ENCODE peak calls at places on chromosomes 13 and 19, in five cellular contexts. G is heart left ventricle, A is colonic mucosa, O is endothelial cell, C is glutamatergic neuron. D is an unnamed sample.
A peak's percentile ranks its signal among the peaks of the same experiment; 100 is the strongest.

GRCh38 chr19:35077411-35078223 is 36.1 kb downstream of the HPN start:
- DNase-seq in O (no peak), G (no peak), C (no peak), A (no peak), D (no peak)

GRCh38 chr13:50798923-50799322 is 44.6 kb downstream of the DLEU7 start:
- DNase-seq in A (no peak), O (no peak), G (no peak), C (no peak), D (no peak)

GRCh38 chr19:18657590-18658365 is 20.9 kb downstream of the KLHL26 start:
- DNase-seq in C (no peak), G (peak; percentile 85), A (no peak), O (no peak), D (peak; percentile 85)

GRCh38 chr19:40141546-40141945 is 49.7 kb upstream of the MAP3K10 start:
- DNase-seq in O (no peak), G (no peak), A (no peak), C (no peak), D (no peak)

GRCh38 chr19:38852231-38853044 is 2.7 kb upstream of the HNRNPL start:
- DNase-seq in O (peak; percentile 33), G (peak; percentile 72), C (peak; percentile 35), A (peak; percentile 75), D (no peak)

GRCh38 chr13:90757127-90757680 is 590.3 kb upstream of the MIR17HG start:
- DNase-seq in C (no peak), O (no peak), A (no peak), G (no peak), D (no peak)

GRCh38 chr13:114032121-114032799 is 58.4 kb upstream of the C13orf46 start:
- DNase-seq in G (peak; percentile 25), A (no peak), C (no peak), O (no peak), D (no peak)

GRCh38 chr13:111661052-111661451 is 340.6 kb downstream of the TEX29 start:
- DNase-seq in G (no peak), O (no peak), A (no peak), C (no peak), D (no peak)

GRCh38 chr19:36041831-36042230 is 9.2 kb upstream of the CLIP3 start:
- DNase-seq in O (no peak), G (no peak), C (no peak), A (no peak), D (no peak)

GRCh38 chr13:65600702-65601101 is 1629.4 kb downstream of the PCDH9 start:
- DNase-seq in O (no peak), C (no peak), G (no peak), A (no peak), D (no peak)

GRCh38 chr13:48571121-48571901 is 38.4 kb upstream of the RCBTB2 start:
- DNase-seq in G (no peak), C (no peak), O (no peak), A (no peak), D (no peak)

GRCh38 chr13:113666324-113666660 is 727 bp upstream of the GRK1 start:
- DNase-seq in A (no peak), O (no peak), G (peak; percentile 9), C (no peak), D (no peak)

GRCh38 chr13:76019421-76020044 is 383.4 kb downstream of the LMO7 start:
- DNase-seq in G (no peak), C (peak; percentile 76), O (peak; percentile 59), A (peak; percentile 23), D (no peak)

GRCh38 chr13:36912983-36913382 is 7.1 kb downstream of the SMAD9 start:
- DNase-seq in G (no peak), C (no peak), A (no peak), O (no peak), D (no peak)

GRCh38 chr13:101258071-101258470 is 158.2 kb downstream of the NALCN start:
- DNase-seq in G (no peak), A (no peak), C (peak; percentile 51), O (no peak), D (peak; percentile 42)

GRCh38 chr19:5308471-5309437 is 31.9 kb downstream of the PTPRS start:
- DNase-seq in C (no peak), G (no peak), A (peak; percentile 39), O (no peak), D (no peak)

GRCh38 chr13:51632643-51633357 is 48.5 kb downstream of the WDFY2 start:
- DNase-seq in O (peak; percentile 16), C (peak; percentile 43), G (no peak), A (no peak), D (no peak)

GRCh38 chr19:50509366-50509765 is 1.6 kb downstream of the JOSD2 start:
- DNase-seq in O (no peak), C (no peak), A (no peak), G (no peak), D (no peak)

GRCh38 chr19:35718345-35719041 is 690 bp downstream of the KMT2B start:
- DNase-seq in O (peak; percentile 45), A (peak; percentile 42), G (peak; percentile 57), C (peak; percentile 56), D (peak; percentile 71)

GRCh38 chr13:41523396-41523795 is 66.0 kb downstream of the RGCC start:
- DNase-seq in A (no peak), G (no peak), C (no peak), O (no peak), D (no peak)

GRCh38 chr19:36373638-36374156 is 5.3 kb downstream of the ZFP14 start:
- DNase-seq in C (no peak), A (no peak), G (no peak), O (no peak), D (no peak)

GRCh38 chr13:97257800-97258799 is 36.0 kb downstream of the MBNL2 start:
- DNase-seq in O (peak; percentile 56), G (peak; percentile 80), A (no peak), C (peak; percentile 30), D (peak; percentile 54)

GRCh38 chr13:98478134-98479129 is 98.5 kb downstream of the STK24 start:
- DNase-seq in G (no peak), C (no peak), A (no peak), O (peak; percentile 50), D (no peak)

GRCh38 chr19:7295912-7296486 is 1.8 kb upstream of the INSR start:
- DNase-seq in G (no peak), C (no peak), O (no peak), A (no peak), D (no peak)
- TF ChIP-seq CTCF in G (no peak), C (no peak), O (no peak), A (no peak), D (no peak)

DNA sequence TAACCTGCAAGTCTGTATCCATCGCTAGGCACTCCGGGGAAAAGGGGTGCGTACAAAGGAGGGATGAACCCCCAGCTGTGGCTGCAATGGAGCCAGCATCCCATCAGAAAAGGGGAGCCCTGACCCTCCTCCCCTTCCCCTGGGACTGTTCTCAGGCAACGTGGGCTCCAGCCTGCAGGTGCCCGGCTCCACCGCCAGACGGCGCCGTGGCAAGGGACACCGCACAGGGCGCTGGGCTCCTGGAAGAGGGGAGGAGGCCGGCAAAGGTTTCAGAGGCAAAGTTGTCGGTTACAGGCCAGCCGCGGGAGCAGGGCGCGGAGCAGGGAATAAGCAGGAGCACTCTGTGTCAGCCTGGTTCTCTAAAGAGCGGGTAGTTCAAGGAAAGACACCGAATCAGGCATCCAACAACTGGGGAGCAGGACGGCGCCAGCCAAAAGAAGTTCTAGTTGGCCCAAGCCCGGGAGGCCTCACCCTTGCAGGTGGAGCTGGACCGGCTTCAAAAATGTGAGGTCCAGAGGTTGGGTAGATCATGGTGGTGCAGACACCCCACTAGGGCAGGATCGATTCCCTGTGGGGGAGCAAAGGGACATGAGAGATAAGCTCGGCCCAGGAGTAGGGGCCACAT is 53.0 kb upstream of the ATP12A start:
- DNase-seq in C (peak; percentile 77), O (peak; percentile 84), A (peak; percentile 72), G (no peak), D (no peak)
- TF ChIP-seq CTCF in C (peak; percentile 92), O (peak; percentile 87), A (peak; percentile 49), G (peak; percentile 50), D (no peak)

GRCh38 chr19:30695171-30695875 is 323.1 kb downstream of the ZNF536 start:
- DNase-seq in C (peak; percentile 59), A (no peak), O (peak; percentile 47), G (no peak), D (no peak)
- TF ChIP-seq CTCF in C (peak; percentile 23), A (no peak), O (no peak), G (peak; percentile 17), D (no peak)

GRCh38 chr13:73337511-73337910 is 278.7 kb downstream of the KLF5 start:
- DNase-seq in C (no peak), A (no peak), O (no peak), G (no peak), D (no peak)

GRCh38 chr13:73338389-73338788 is 279.6 kb downstream of the KLF5 start:
- DNase-seq in G (no peak), A (no peak), C (no peak), O (no peak), D (no peak)

GRCh38 chr13:73340069-73340468 is 281.3 kb downstream of the KLF5 start:
- DNase-seq in G (no peak), A (no peak), C (no peak), O (no peak), D (no peak)

GRCh38 chr13:73339086-73339485 is 280.3 kb downstream of the KLF5 start:
- DNase-seq in A (no peak), C (no peak), G (no peak), O (no peak), D (no peak)

GRCh38 chr13:73341748-73342147 is 282.9 kb downstream of the KLF5 start:
- DNase-seq in O (no peak), A (no peak), G (no peak), C (no peak), D (no peak)
- TF ChIP-seq CTCF in O (no peak), A (no peak), G (no peak), C (no peak), D (no peak)

GRCh38 chr19:48310227-48310626 is 15.1 kb upstream of the EMP3 start:
- DNase-seq in C (no peak), A (no peak), G (no peak), O (no peak), D (no peak)

GRCh38 chr19:48311384-48311783 is 14.0 kb upstream of the EMP3 start:
- DNase-seq in A (no peak), G (no peak), C (no peak), O (no peak), D (no peak)

GRCh38 chr19:48303866-48304265 is 21.5 kb upstream of the EMP3 start:
- DNase-seq in O (no peak), C (no peak), A (no peak), G (no peak), D (no peak)

GRCh38 chr19:48303367-48303766 is 22.0 kb upstream of the EMP3 start:
- DNase-seq in A (no peak), G (no peak), O (no peak), C (no peak), D (no peak)

DNA sequence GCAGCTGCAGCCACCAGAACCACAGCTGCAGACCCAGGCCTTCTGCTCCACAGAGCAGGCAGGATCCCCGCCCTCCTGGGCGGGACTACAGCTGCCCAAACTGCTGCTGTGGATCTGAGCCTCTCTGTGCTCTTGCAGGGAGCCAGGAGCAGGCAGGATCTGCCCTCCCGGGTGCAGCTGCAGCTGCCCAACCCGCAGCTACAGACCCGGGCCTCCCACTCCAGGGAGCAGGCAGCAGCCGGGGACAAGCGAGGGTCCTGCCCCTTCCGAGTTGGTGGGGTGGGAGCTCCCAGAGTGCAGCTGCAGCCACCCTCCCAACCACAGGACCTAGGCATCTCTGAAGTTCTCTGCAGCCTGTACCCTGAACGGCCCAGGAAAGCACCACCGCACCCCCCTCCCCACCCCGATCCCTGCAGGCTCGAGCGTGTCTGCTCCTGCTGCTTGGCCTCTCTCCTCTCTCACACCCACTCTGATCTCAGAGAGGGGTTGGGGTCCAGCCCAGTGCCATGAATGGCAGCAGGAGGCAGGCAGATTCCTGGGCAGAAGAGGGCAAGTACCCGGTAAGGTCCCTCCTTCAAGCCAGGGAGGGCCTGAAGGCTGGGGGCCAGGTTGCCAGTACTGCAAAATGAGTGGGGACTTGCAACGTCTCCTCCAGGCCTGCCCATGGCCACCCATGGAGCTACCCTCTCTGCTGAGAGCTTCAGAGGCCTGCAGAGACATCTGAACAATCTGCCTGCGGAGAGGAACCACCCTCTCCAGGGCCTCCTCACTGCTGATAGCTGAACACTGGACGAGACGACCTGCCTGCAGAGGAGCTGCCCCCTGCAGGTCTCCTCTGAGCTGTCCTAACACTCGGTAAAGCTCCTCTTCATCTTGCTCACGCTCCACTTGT is 16.4 kb upstream of the EMP3 start:
- DNase-seq in A (no peak), G (no peak), O (no peak), C (peak; percentile 58), D (no peak)
- TF ChIP-seq CTCF in A (no peak), G (peak; percentile 16), O (no peak), C (no peak), D (no peak)